ENCODE peak calls at places on chromosomes 4 and X, in nine cellular contexts. G, W, E, A, J, X, V, O and P are unnamed samples.

GRCh38 chrX:137032841-137033773 is 688 bp downstream of the GPR101 start:
- DNase-seq in W (no peak), V (no peak), E (no peak), G (no peak), J (no peak), X (no peak), O (no peak), A (no peak), P (no peak)

GRCh38 chr4:8331567-8331955 is 62.0 kb downstream of the HTRA3 start:
- DNase-seq in G (no peak), W (no peak), E (no peak), O (no peak), J (no peak), A (no peak), V (no peak), X (peak; percentile 9), P (no peak)

GRCh38 chrX:262391-262909 is 18.7 kb upstream of the PLCXD1 start:
- DNase-seq in G (no peak), E (no peak), X (no peak), W (no peak), V (no peak), O (no peak), J (no peak), A (no peak), P (no peak)

GRCh38 chr4:154329268-154329858 is 162.2 kb downstream of the DCHS2 start:
- DNase-seq in J (no peak), X (no peak), W (no peak), E (no peak), G (peak; percentile 59), O (no peak), V (no peak), A (peak; percentile 49), P (no peak)

GRCh38 chrX:9312922-9313867 is 151.7 kb upstream of the TBL1X start:
- DNase-seq in G (peak; percentile 43), W (peak; percentile 11), V (no peak), X (no peak), A (peak; percentile 38), E (no peak), O (peak; percentile 42), J (peak; percentile 15), P (peak; percentile 47)

GRCh38 chr4:749771-750666 is 44.4 kb downstream of the PCGF3 start:
- DNase-seq in J (no peak), W (no peak), V (no peak), X (no peak), A (no peak), G (no peak), O (peak; percentile 33), E (peak; percentile 48), P (peak; percentile 84)

GRCh38 chr4:48944659-48945290 is 38.2 kb upstream of the OCIAD2 start:
- DNase-seq in X (no peak), J (no peak), G (peak; percentile 30), A (peak; percentile 61), V (no peak), O (no peak), E (no peak), W (peak; percentile 50), P (peak; percentile 18)

GRCh38 chr4:128477540-128477939 is 189.9 kb upstream of the PGRMC2 start:
- DNase-seq in X (no peak), A (peak; percentile 54), O (no peak), V (no peak), W (no peak), J (no peak), G (no peak), E (no peak), P (no peak)

GRCh38 chrX:16222123-16222522 is 54.8 kb downstream of the MAGEB17 start:
- DNase-seq in E (peak; percentile 58), W (no peak), V (no peak), G (peak; percentile 28), O (no peak), A (no peak), J (no peak), X (no peak), P (no peak)

GRCh38 chr4:100042711-100043110 is 92.6 kb upstream of the H2AZ1 start:
- DNase-seq in X (no peak), J (no peak), V (no peak), A (no peak), O (no peak), W (no peak), E (no peak), G (no peak), P (no peak)

GRCh38 chr4:100042235-100042634 is 92.2 kb upstream of the H2AZ1 start:
- DNase-seq in G (no peak), E (no peak), W (no peak), V (no peak), O (no peak), A (no peak), J (no peak), X (no peak), P (no peak)

DNA sequence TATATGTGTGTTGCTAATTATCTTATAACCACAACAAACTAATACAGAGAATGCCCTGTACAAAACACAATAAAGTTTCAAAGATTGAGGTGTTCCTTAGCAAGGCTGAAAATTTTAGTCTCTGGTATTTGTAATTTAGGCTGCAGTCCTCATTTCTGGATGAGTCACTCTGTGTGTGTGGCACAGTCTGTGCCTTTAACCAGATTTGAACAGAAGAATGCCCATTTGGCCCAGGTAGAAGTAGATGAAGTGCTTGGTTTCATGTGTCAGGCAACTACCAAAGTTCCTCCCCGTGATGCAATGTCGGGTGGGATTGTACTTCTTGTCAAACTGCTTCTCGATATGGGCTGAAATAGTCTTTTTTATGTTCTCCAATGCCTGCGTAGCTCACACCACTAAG is 91.6 kb upstream of the H2AZ1 start:
- DNase-seq in A (no peak), E (no peak), J (no peak), O (no peak), W (peak; percentile 0), G (peak; percentile 15), X (no peak), V (no peak), P (no peak)
- H3K27ac ChIP-seq in A (no peak overlapping the region), E (no peak overlapping the region), J (no peak overlapping the region), O (no peak overlapping the region), W (no peak overlapping the region), G (no peak overlapping the region), X (no peak overlapping the region), V (no peak overlapping the region), P (no peak overlapping the region)

GRCh38 chr4:117529401-117529800 is 444.0 kb upstream of the TRAM1L1 start:
- DNase-seq in J (no peak), V (no peak), E (no peak), X (no peak), A (no peak), O (no peak), G (no peak), W (no peak), P (no peak)
- H3K4me3 ChIP-seq in J (no peak overlapping the region), V (no peak overlapping the region), E (no peak overlapping the region), X (no peak overlapping the region), A (no peak overlapping the region), O (no peak overlapping the region), G (no peak overlapping the region), W (no peak overlapping the region), P (no peak overlapping the region)

GRCh38 chr4:98627477-98627876 is 30.9 kb downstream of the TSPAN5 start:
- DNase-seq in E (no peak), A (no peak), J (no peak), O (no peak), W (no peak), X (no peak), G (no peak), V (no peak), P (no peak)
- H3K27ac ChIP-seq in E (peak overlapping the region; percentile 26), A (no peak overlapping the region), J (peak overlapping the region; percentile 87), O (no peak overlapping the region), W (peak overlapping the region; percentile 84), X (peak overlapping the region; percentile 98), G (peak overlapping the region; percentile 96), V (no peak overlapping the region), P (no peak overlapping the region)

GRCh38 chr4:41877020-41877796 is 58.0 kb upstream of the TMEM33 start:
- DNase-seq in E (no peak), W (no peak), X (no peak), J (no peak), O (no peak), G (no peak), A (no peak), V (no peak), P (no peak)
- H3K4me3 ChIP-seq in E (no peak overlapping the region), W (no peak overlapping the region), X (no peak overlapping the region), J (no peak overlapping the region), O (no peak overlapping the region), G (no peak overlapping the region), A (no peak overlapping the region), V (no peak overlapping the region), P (no peak overlapping the region)

DNA sequence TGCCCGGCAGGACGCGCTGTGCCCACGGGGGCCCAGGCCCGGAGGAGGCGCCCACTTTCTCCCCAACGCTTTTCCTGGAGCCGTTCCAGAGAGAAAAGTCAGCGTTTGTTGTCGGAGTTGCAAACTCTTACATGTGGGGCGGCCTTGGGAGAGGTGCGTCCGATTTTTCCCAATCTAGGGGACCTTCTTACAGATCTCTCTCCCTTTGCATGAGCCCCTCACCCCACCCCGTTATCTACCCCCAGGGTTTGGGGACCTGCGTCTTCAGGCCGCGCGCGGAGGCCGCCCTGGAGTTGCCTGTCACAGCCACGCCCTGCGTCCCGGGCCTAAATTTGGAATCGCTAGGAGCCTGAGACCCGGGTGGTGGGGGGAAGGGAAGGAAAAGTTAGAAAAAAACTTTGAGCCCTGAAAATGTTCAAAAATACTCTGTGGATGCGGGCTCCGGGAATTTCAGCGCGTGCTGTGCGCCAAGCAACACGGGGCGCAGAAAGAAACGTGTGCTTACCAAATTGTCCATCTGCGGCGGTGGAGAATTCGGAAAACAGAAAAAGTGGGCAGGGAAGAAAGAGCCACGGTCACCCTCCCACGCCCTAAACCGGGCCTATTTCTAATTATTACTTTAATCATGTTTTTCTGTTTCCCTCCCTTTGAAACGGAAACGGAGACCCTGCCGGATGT is 587 bp downstream of the CD99 start:
- DNase-seq in E (no peak), A (peak; percentile 57), X (peak; percentile 54), V (no peak), W (peak; percentile 19), O (peak; percentile 78), J (no peak), G (peak; percentile 46), P (peak; percentile 41)
- H3K27ac ChIP-seq in E (peak overlapping the region; percentile 27), A (no peak overlapping the region), X (peak overlapping the region; percentile 87), V (no peak overlapping the region), W (peak overlapping the region; percentile 40), O (peak overlapping the region; percentile 64), J (peak overlapping the region; percentile 53), G (peak overlapping the region; percentile 58), P (peak overlapping the region; percentile 68)

GRCh38 chrX:39819921-39820849 is 277.6 kb downstream of the BCOR start:
- DNase-seq in E (no peak), O (peak; percentile 50), G (no peak), X (no peak), A (peak; percentile 85), V (no peak), J (no peak), W (no peak), P (no peak)
- H3K4me3 ChIP-seq in E (no peak overlapping the region), O (peak overlapping the region; percentile 83), G (peak overlapping the region; percentile 59), X (peak overlapping the region; percentile 43), A (no peak overlapping the region), V (no peak overlapping the region), J (no peak overlapping the region), W (no peak overlapping the region), P (no peak overlapping the region)